ENCODE peak calls at places on chromosomes 12 and 14, in seven cellular contexts. Z is testis, C is IMR-90, H is A549, X is K562, B is transverse colon, M is body of pancreas. V is an unnamed sample.

GRCh38 chr12:123453165-123453564 is 4.8 kb upstream of the SNRNP35 start:
- DNase-seq in M (no peak), Z (no peak), C (no peak), B (no peak), H (no peak), X (no peak), V (no peak)

GRCh38 chr12:8078400-8078799 is 3.7 kb upstream of the NECAP1 start:
- DNase-seq in Z (no peak), X (peak; percentile 45), B (peak; percentile 22), C (peak; percentile 87), M (peak; percentile 28), H (peak; percentile 68), V (no peak)

GRCh38 chr14:69921052-69921451 is 41.8 kb downstream of the SMOC1 start:
- DNase-seq in H (no peak), X (no peak), C (peak; percentile 92), Z (no peak), B (no peak), M (no peak), V (no peak)

GRCh38 chr14:99156026-99156425 is 116.0 kb downstream of the BCL11B start:
- DNase-seq in Z (peak; percentile 1), X (no peak), M (no peak), C (no peak), B (no peak), H (no peak), V (no peak)

GRCh38 chr14:71996615-71997014 is 64.4 kb downstream of the RGS6 start:
- DNase-seq in X (no peak), H (no peak), C (no peak), B (no peak), Z (no peak), M (no peak), V (no peak)

GRCh38 chr12:115926037-115926670 is 351.3 kb downstream of the MED13L start:
- DNase-seq in M (no peak), Z (no peak), H (no peak), X (no peak), B (no peak), C (no peak), V (no peak)

GRCh38 chr12:66118240-66118891 is 12.2 kb downstream of the LLPH start:
- DNase-seq in M (no peak), H (no peak), C (peak; percentile 76), Z (no peak), B (no peak), X (no peak), V (no peak)

GRCh38 chr12:72471806-72472205 is 199.6 kb downstream of the TRHDE start:
- DNase-seq in B (no peak), M (no peak), H (no peak), X (no peak), C (no peak), Z (no peak), V (no peak)

GRCh38 chr12:21169878-21170472 is 39.0 kb downstream of the SLCO1B1 start:
- DNase-seq in B (peak; percentile 24), H (peak; percentile 61), M (peak; percentile 41), Z (peak; percentile 71), X (peak; percentile 13), C (peak; percentile 25), V (no peak)

GRCh38 chr12:47878918-47879481 is 25.8 kb downstream of the VDR start:
- DNase-seq in B (no peak), M (no peak), H (no peak), C (no peak), Z (no peak), X (no peak), V (no peak)

GRCh38 chr14:93430889-93431670 is at the start of gene UNC79:
- DNase-seq in X (peak; percentile 11), C (no peak), M (peak; percentile 77), B (no peak), Z (peak; percentile 39), H (no peak), V (no peak)

GRCh38 chr12:51222461-51222860 is 4.6 kb upstream of the POU6F1 start:
- DNase-seq in H (peak; percentile 78), B (no peak), C (no peak), M (peak; percentile 35), Z (no peak), X (no peak), V (no peak)

GRCh38 chr12:108338915-108339657 is at the start of gene CMKLR1:
- DNase-seq in B (peak; percentile 32), Z (peak; percentile 43), H (no peak), X (peak; percentile 34), M (peak; percentile 30), C (no peak), V (no peak)

GRCh38 chr12:12872139-12872933 is 19.0 kb upstream of the GPRC5A start:
- DNase-seq in Z (no peak), M (no peak), X (no peak), B (peak; percentile 74), C (peak; percentile 88), H (peak; percentile 95), V (no peak)

GRCh38 chr12:105740970-105741725 is 397.6 kb downstream of the NUAK1 start:
- DNase-seq in B (no peak), Z (peak; percentile 56), X (no peak), C (peak; percentile 30), M (no peak), H (no peak), V (no peak)

GRCh38 chr14:24312736-24313507 is 1.6 kb downstream of the LTB4R start:
- DNase-seq in H (no peak), C (peak; percentile 22), Z (peak; percentile 51), B (peak; percentile 62), X (no peak), M (no peak), V (no peak)

GRCh38 chr12:57619434-57620244 is 8.4 kb downstream of the ARHGEF25 start:
- DNase-seq in B (no peak), H (no peak), Z (no peak), M (peak; percentile 51), C (no peak), X (no peak), V (no peak)

GRCh38 chr12:90515199-90516175 is 439.5 kb downstream of the CCER1 start:
- DNase-seq in M (no peak), H (peak; percentile 2), Z (no peak), B (no peak), C (peak; percentile 56), X (no peak), V (no peak)

GRCh38 chr14:64838656-64839055 is 41.1 kb downstream of the SPTB start:
- DNase-seq in C (no peak), X (no peak), H (no peak), Z (no peak), M (no peak), B (no peak), V (no peak)

GRCh38 chr12:1661553-1662335 is 29.1 kb upstream of the ADIPOR2 start:
- DNase-seq in H (peak; percentile 91), M (peak; percentile 98), B (peak; percentile 95), Z (peak; percentile 92), X (peak; percentile 86), C (peak; percentile 82), V (peak; percentile 80)
- TF ChIP-seq POLR2A in H (peak; percentile 68), M (peak; percentile 69), B (peak; percentile 49), Z (peak; percentile 28), X (peak; percentile 72), C (no peak), V (peak; percentile 39)

GRCh38 chr14:74514471-74514932 is 20.9 kb downstream of the ISCA2 start:
- DNase-seq in B (peak; percentile 20), H (no peak), C (peak; percentile 52), Z (no peak), M (no peak), X (no peak), V (no peak)

GRCh38 chr14:74517731-74518130 is 24.2 kb downstream of the ISCA2 start:
- DNase-seq in B (no peak), X (no peak), C (no peak), Z (no peak), M (no peak), H (no peak), V (no peak)

GRCh38 chr14:74515891-74516412 is 22.4 kb downstream of the ISCA2 start:
- DNase-seq in B (no peak), H (no peak), C (no peak), Z (no peak), X (no peak), M (no peak), V (no peak)

GRCh38 chr14:74518221-74518620 is 24.7 kb downstream of the ISCA2 start:
- DNase-seq in Z (no peak), M (no peak), C (no peak), B (no peak), H (no peak), X (no peak), V (no peak)

GRCh38 chr14:74516451-74517155 is 23.0 kb downstream of the ISCA2 start:
- DNase-seq in H (peak; percentile 24), X (peak; percentile 19), C (peak; percentile 25), B (no peak), Z (peak; percentile 64), M (no peak), V (no peak)
- TF ChIP-seq POLR2A in H (no peak), X (no peak), C (no peak), B (no peak), Z (no peak), M (no peak), V (no peak)

GRCh38 chr12:95611676-95612309 is 60.5 kb upstream of the USP44 start:
- DNase-seq in B (no peak), Z (no peak), M (peak; percentile 33), X (no peak), C (peak; percentile 74), H (peak; percentile 46), V (no peak)

GRCh38 chr12:95613021-95613420 is 61.7 kb upstream of the USP44 start:
- DNase-seq in X (no peak), C (peak; percentile 58), M (no peak), B (no peak), Z (no peak), H (no peak), V (no peak)

GRCh38 chr12:95620171-95620570 is 68.9 kb upstream of the USP44 start:
- DNase-seq in Z (no peak), H (no peak), B (no peak), X (no peak), M (no peak), C (no peak), V (no peak)

GRCh38 chr12:95614384-95614982 is 63.2 kb upstream of the USP44 start:
- DNase-seq in H (no peak), B (no peak), Z (no peak), M (peak; percentile 45), X (no peak), C (no peak), V (no peak)

DNA sequence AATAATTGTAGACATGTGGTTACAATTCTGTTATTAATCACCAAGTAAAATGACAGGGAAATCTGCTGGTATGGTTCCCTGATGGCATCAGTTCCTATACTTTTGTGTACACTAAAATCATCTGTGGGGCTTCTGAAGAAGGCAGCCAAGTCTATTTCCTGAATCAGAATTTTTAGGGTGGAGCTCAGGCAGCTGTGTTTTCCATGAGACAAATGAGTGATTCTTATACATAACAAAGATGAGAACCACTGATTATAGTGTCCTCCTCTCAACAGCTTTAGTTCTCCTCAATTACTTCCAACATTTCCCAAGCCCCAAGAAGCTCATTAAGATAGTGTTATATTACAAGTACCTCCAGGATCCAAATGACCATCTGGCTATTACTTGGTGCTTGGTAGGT is 64.5 kb upstream of the USP44 start:
- DNase-seq in C (peak; percentile 79), X (no peak), H (no peak), B (no peak), M (no peak), Z (no peak), V (no peak)
- TF ChIP-seq POLR2A in C (no peak), X (no peak), H (no peak), B (no peak), M (no peak), Z (no peak), V (no peak)

DNA sequence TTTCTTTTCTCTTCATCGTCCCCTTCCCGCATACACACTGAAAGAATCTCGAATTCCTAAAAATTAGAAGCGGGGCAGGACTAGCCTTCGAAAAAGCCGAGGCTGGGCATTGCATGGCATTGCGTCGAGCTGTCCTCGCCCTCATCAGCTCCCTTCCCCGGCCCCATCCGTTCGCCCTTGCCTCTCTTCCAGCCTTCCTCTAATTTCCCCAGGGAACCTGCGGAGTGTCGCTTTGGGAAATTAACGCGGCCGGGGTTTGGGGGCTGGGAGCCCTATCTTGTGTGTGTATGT is 1.1 kb downstream of the PTMS start:
- DNase-seq in B (no peak), C (no peak), Z (no peak), X (no peak), M (no peak), H (no peak), V (no peak)
- TF ChIP-seq POLR2A in B (no peak), C (no peak), Z (no peak), X (no peak), M (no peak), H (no peak), V (no peak)

V was measured in GM12892.